ENCODE peak calls at places on chromosome 3, in six cellular contexts. One of them, this sample, is unnamed.

GRCh38 chr3:66239513-66240135 is 18.8 kb downstream of the SLC25A26 start:
- DNase-seq in activated CD8-positive, alpha-beta memory T cell treated with anti-CD3 and anti-CD28 coated beads, Interleukin-2, amount 50 U/mL, for 48 hours: no peak
- DNase-seq in glutamatergic neuron: no peak
- DNase-seq in stimulated activated CD4-positive, alpha-beta T cell treated with anti-CD3 and anti-CD28 coated beads, Interleukin-15, amount 100 ng/mL, for 1 hour: no peak
- DNase-seq in spleen: no peak
- DNase-seq in midbrain: no peak
- DNase-seq in this sample: no peak

GRCh38 chr3:133474251-133474801 is 74.5 kb downstream of the BFSP2 start:
- DNase-seq in glutamatergic neuron: no peak
- DNase-seq in stimulated activated CD4-positive, alpha-beta T cell treated with anti-CD3 and anti-CD28 coated beads, Interleukin-15, amount 100 ng/mL, for 1 hour: no peak
- DNase-seq in midbrain: peak
- DNase-seq in spleen: no peak
- DNase-seq in activated CD8-positive, alpha-beta memory T cell treated with anti-CD3 and anti-CD28 coated beads, Interleukin-2, amount 50 U/mL, for 48 hours: no peak
- DNase-seq in this sample: no peak

GRCh38 chr3:14134291-14134690 is 9.4 kb downstream of the TMEM43 start:
- DNase-seq in spleen: no peak
- DNase-seq in glutamatergic neuron: no peak
- DNase-seq in midbrain: no peak
- DNase-seq in stimulated activated CD4-positive, alpha-beta T cell treated with anti-CD3 and anti-CD28 coated beads, Interleukin-15, amount 100 ng/mL, for 1 hour: no peak
- DNase-seq in activated CD8-positive, alpha-beta memory T cell treated with anti-CD3 and anti-CD28 coated beads, Interleukin-2, amount 50 U/mL, for 48 hours: no peak
- DNase-seq in this sample: no peak

GRCh38 chr3:9074079-9074478 is 110.8 kb upstream of the RAD18 start:
- DNase-seq in activated CD8-positive, alpha-beta memory T cell treated with anti-CD3 and anti-CD28 coated beads, Interleukin-2, amount 50 U/mL, for 48 hours: no peak
- DNase-seq in spleen: no peak
- DNase-seq in glutamatergic neuron: no peak
- DNase-seq in stimulated activated CD4-positive, alpha-beta T cell treated with anti-CD3 and anti-CD28 coated beads, Interleukin-15, amount 100 ng/mL, for 1 hour: no peak
- DNase-seq in midbrain: no peak
- DNase-seq in this sample: no peak

GRCh38 chr3:248841-249520 is 52.4 kb downstream of the CHL1 start:
- DNase-seq in midbrain: no peak
- DNase-seq in stimulated activated CD4-positive, alpha-beta T cell treated with anti-CD3 and anti-CD28 coated beads, Interleukin-15, amount 100 ng/mL, for 1 hour: no peak
- DNase-seq in spleen: no peak
- DNase-seq in activated CD8-positive, alpha-beta memory T cell treated with anti-CD3 and anti-CD28 coated beads, Interleukin-2, amount 50 U/mL, for 48 hours: no peak
- DNase-seq in glutamatergic neuron: no peak
- DNase-seq in this sample: no peak

GRCh38 chr3:71754610-71755253 is 1.1 kb downstream of the GPR27 start:
- DNase-seq in stimulated activated CD4-positive, alpha-beta T cell treated with anti-CD3 and anti-CD28 coated beads, Interleukin-15, amount 100 ng/mL, for 1 hour: no peak
- DNase-seq in midbrain: no peak
- DNase-seq in activated CD8-positive, alpha-beta memory T cell treated with anti-CD3 and anti-CD28 coated beads, Interleukin-2, amount 50 U/mL, for 48 hours: no peak
- DNase-seq in spleen: peak
- DNase-seq in glutamatergic neuron: no peak
- DNase-seq in this sample: no peak

GRCh38 chr3:184788751-184789150 is 23.2 kb upstream of the VPS8 start:
- DNase-seq in midbrain: no peak
- DNase-seq in spleen: no peak
- DNase-seq in stimulated activated CD4-positive, alpha-beta T cell treated with anti-CD3 and anti-CD28 coated beads, Interleukin-15, amount 100 ng/mL, for 1 hour: no peak
- DNase-seq in glutamatergic neuron: no peak
- DNase-seq in activated CD8-positive, alpha-beta memory T cell treated with anti-CD3 and anti-CD28 coated beads, Interleukin-2, amount 50 U/mL, for 48 hours: no peak
- DNase-seq in this sample: no peak

GRCh38 chr3:131036986-131037385 is 10.3 kb downstream of the NEK11 start:
- DNase-seq in midbrain: no peak
- DNase-seq in glutamatergic neuron: no peak
- DNase-seq in spleen: no peak
- DNase-seq in stimulated activated CD4-positive, alpha-beta T cell treated with anti-CD3 and anti-CD28 coated beads, Interleukin-15, amount 100 ng/mL, for 1 hour: no peak
- DNase-seq in activated CD8-positive, alpha-beta memory T cell treated with anti-CD3 and anti-CD28 coated beads, Interleukin-2, amount 50 U/mL, for 48 hours: no peak
- DNase-seq in this sample: no peak

GRCh38 chr3:124351430-124352142 is 359.7 kb upstream of the ROPN1 start:
- DNase-seq in spleen: no peak
- DNase-seq in stimulated activated CD4-positive, alpha-beta T cell treated with anti-CD3 and anti-CD28 coated beads, Interleukin-15, amount 100 ng/mL, for 1 hour: no peak
- DNase-seq in activated CD8-positive, alpha-beta memory T cell treated with anti-CD3 and anti-CD28 coated beads, Interleukin-2, amount 50 U/mL, for 48 hours: no peak
- DNase-seq in glutamatergic neuron: peak
- DNase-seq in midbrain: peak
- DNase-seq in this sample: no peak

GRCh38 chr3:33442190-33442589 is 2.0 kb upstream of the UBP1 start:
- DNase-seq in glutamatergic neuron: no peak
- DNase-seq in midbrain: no peak
- DNase-seq in stimulated activated CD4-positive, alpha-beta T cell treated with anti-CD3 and anti-CD28 coated beads, Interleukin-15, amount 100 ng/mL, for 1 hour: no peak
- DNase-seq in activated CD8-positive, alpha-beta memory T cell treated with anti-CD3 and anti-CD28 coated beads, Interleukin-2, amount 50 U/mL, for 48 hours: no peak
- DNase-seq in spleen: no peak
- DNase-seq in this sample: no peak

GRCh38 chr3:131591394-131591990 is 88.7 kb upstream of the MRPL3 start:
- DNase-seq in glutamatergic neuron: no peak
- DNase-seq in stimulated activated CD4-positive, alpha-beta T cell treated with anti-CD3 and anti-CD28 coated beads, Interleukin-15, amount 100 ng/mL, for 1 hour: no peak
- DNase-seq in activated CD8-positive, alpha-beta memory T cell treated with anti-CD3 and anti-CD28 coated beads, Interleukin-2, amount 50 U/mL, for 48 hours: no peak
- DNase-seq in midbrain: no peak
- DNase-seq in spleen: no peak
- DNase-seq in this sample: no peak

GRCh38 chr3:49867871-49868321 is 1.8 kb downstream of the CAMKV start:
- DNase-seq in midbrain: no peak
- DNase-seq in spleen: no peak
- DNase-seq in activated CD8-positive, alpha-beta memory T cell treated with anti-CD3 and anti-CD28 coated beads, Interleukin-2, amount 50 U/mL, for 48 hours: no peak
- DNase-seq in glutamatergic neuron: peak
- DNase-seq in stimulated activated CD4-positive, alpha-beta T cell treated with anti-CD3 and anti-CD28 coated beads, Interleukin-15, amount 100 ng/mL, for 1 hour: no peak
- DNase-seq in this sample: no peak

GRCh38 chr3:95609411-95609810 is 1205.0 kb upstream of the EPHA6 start:
- DNase-seq in activated CD8-positive, alpha-beta memory T cell treated with anti-CD3 and anti-CD28 coated beads, Interleukin-2, amount 50 U/mL, for 48 hours: no peak
- DNase-seq in spleen: no peak
- DNase-seq in glutamatergic neuron: no peak
- DNase-seq in midbrain: no peak
- DNase-seq in stimulated activated CD4-positive, alpha-beta T cell treated with anti-CD3 and anti-CD28 coated beads, Interleukin-15, amount 100 ng/mL, for 1 hour: no peak
- DNase-seq in this sample: no peak

GRCh38 chr3:161371441-161372320 is at the start of gene SPTSSB:
- DNase-seq in stimulated activated CD4-positive, alpha-beta T cell treated with anti-CD3 and anti-CD28 coated beads, Interleukin-15, amount 100 ng/mL, for 1 hour: peak
- DNase-seq in spleen: peak
- DNase-seq in midbrain: peak
- DNase-seq in activated CD8-positive, alpha-beta memory T cell treated with anti-CD3 and anti-CD28 coated beads, Interleukin-2, amount 50 U/mL, for 48 hours: peak
- DNase-seq in glutamatergic neuron: peak
- DNase-seq in this sample: peak

GRCh38 chr3:10716964-10717363 is 99.1 kb upstream of the SLC6A11 start:
- DNase-seq in stimulated activated CD4-positive, alpha-beta T cell treated with anti-CD3 and anti-CD28 coated beads, Interleukin-15, amount 100 ng/mL, for 1 hour: no peak
- DNase-seq in glutamatergic neuron: no peak
- DNase-seq in activated CD8-positive, alpha-beta memory T cell treated with anti-CD3 and anti-CD28 coated beads, Interleukin-2, amount 50 U/mL, for 48 hours: peak
- DNase-seq in spleen: no peak
- DNase-seq in midbrain: no peak
- DNase-seq in this sample: no peak

GRCh38 chr3:135896613-135897012 is 68.9 kb upstream of the PPP2R3A start:
- DNase-seq in midbrain: no peak
- DNase-seq in stimulated activated CD4-positive, alpha-beta T cell treated with anti-CD3 and anti-CD28 coated beads, Interleukin-15, amount 100 ng/mL, for 1 hour: no peak
- DNase-seq in spleen: no peak
- DNase-seq in glutamatergic neuron: no peak
- DNase-seq in activated CD8-positive, alpha-beta memory T cell treated with anti-CD3 and anti-CD28 coated beads, Interleukin-2, amount 50 U/mL, for 48 hours: no peak
- DNase-seq in this sample: no peak

GRCh38 chr3:15255215-15255614 is 49.2 kb downstream of the CAPN7 start:
- DNase-seq in stimulated activated CD4-positive, alpha-beta T cell treated with anti-CD3 and anti-CD28 coated beads, Interleukin-15, amount 100 ng/mL, for 1 hour: no peak
- DNase-seq in spleen: no peak
- DNase-seq in activated CD8-positive, alpha-beta memory T cell treated with anti-CD3 and anti-CD28 coated beads, Interleukin-2, amount 50 U/mL, for 48 hours: no peak
- DNase-seq in midbrain: no peak
- DNase-seq in glutamatergic neuron: no peak
- DNase-seq in this sample: no peak

GRCh38 chr3:69085543-69086132 is 901 bp downstream of the ARL6IP5 start:
- DNase-seq in activated CD8-positive, alpha-beta memory T cell treated with anti-CD3 and anti-CD28 coated beads, Interleukin-2, amount 50 U/mL, for 48 hours: no peak
- DNase-seq in midbrain: peak
- DNase-seq in spleen: peak
- DNase-seq in glutamatergic neuron: peak
- DNase-seq in stimulated activated CD4-positive, alpha-beta T cell treated with anti-CD3 and anti-CD28 coated beads, Interleukin-15, amount 100 ng/mL, for 1 hour: no peak
- DNase-seq in this sample: peak

GRCh38 chr3:20772869-20773268 is 586.9 kb upstream of the SGO1 start:
- DNase-seq in spleen: no peak
- DNase-seq in glutamatergic neuron: no peak
- DNase-seq in activated CD8-positive, alpha-beta memory T cell treated with anti-CD3 and anti-CD28 coated beads, Interleukin-2, amount 50 U/mL, for 48 hours: no peak
- DNase-seq in midbrain: no peak
- DNase-seq in stimulated activated CD4-positive, alpha-beta T cell treated with anti-CD3 and anti-CD28 coated beads, Interleukin-15, amount 100 ng/mL, for 1 hour: no peak
- DNase-seq in this sample: no peak

GRCh38 chr3:156738251-156738650 is 63.9 kb downstream of the TIPARP start:
- DNase-seq in stimulated activated CD4-positive, alpha-beta T cell treated with anti-CD3 and anti-CD28 coated beads, Interleukin-15, amount 100 ng/mL, for 1 hour: no peak
- DNase-seq in activated CD8-positive, alpha-beta memory T cell treated with anti-CD3 and anti-CD28 coated beads, Interleukin-2, amount 50 U/mL, for 48 hours: no peak
- DNase-seq in midbrain: no peak
- DNase-seq in glutamatergic neuron: no peak
- DNase-seq in spleen: no peak
- DNase-seq in this sample: no peak

GRCh38 chr3:58952128-58952917 is 97.5 kb downstream of the CFAP20DC start:
- DNase-seq in midbrain: no peak
- DNase-seq in activated CD8-positive, alpha-beta memory T cell treated with anti-CD3 and anti-CD28 coated beads, Interleukin-2, amount 50 U/mL, for 48 hours: no peak
- DNase-seq in glutamatergic neuron: no peak
- DNase-seq in spleen: no peak
- DNase-seq in stimulated activated CD4-positive, alpha-beta T cell treated with anti-CD3 and anti-CD28 coated beads, Interleukin-15, amount 100 ng/mL, for 1 hour: no peak
- DNase-seq in this sample: no peak

GRCh38 chr3:111797035-111797717 is 61.9 kb upstream of the PHLDB2 start:
- DNase-seq in glutamatergic neuron: no peak
- DNase-seq in midbrain: no peak
- DNase-seq in activated CD8-positive, alpha-beta memory T cell treated with anti-CD3 and anti-CD28 coated beads, Interleukin-2, amount 50 U/mL, for 48 hours: no peak
- DNase-seq in stimulated activated CD4-positive, alpha-beta T cell treated with anti-CD3 and anti-CD28 coated beads, Interleukin-15, amount 100 ng/mL, for 1 hour: no peak
- DNase-seq in spleen: no peak
- DNase-seq in this sample: no peak

GRCh38 chr3:14374444-14374883 is 27.9 kb upstream of the SLC6A6 start:
- DNase-seq in midbrain: no peak
- DNase-seq in activated CD8-positive, alpha-beta memory T cell treated with anti-CD3 and anti-CD28 coated beads, Interleukin-2, amount 50 U/mL, for 48 hours: no peak
- DNase-seq in glutamatergic neuron: no peak
- DNase-seq in spleen: no peak
- DNase-seq in stimulated activated CD4-positive, alpha-beta T cell treated with anti-CD3 and anti-CD28 coated beads, Interleukin-15, amount 100 ng/mL, for 1 hour: no peak
- DNase-seq in this sample: no peak

GRCh38 chr3:122927726-122928125 is 99.8 kb downstream of the SEMA5B start:
- DNase-seq in midbrain: no peak
- DNase-seq in spleen: peak
- DNase-seq in stimulated activated CD4-positive, alpha-beta T cell treated with anti-CD3 and anti-CD28 coated beads, Interleukin-15, amount 100 ng/mL, for 1 hour: no peak
- DNase-seq in glutamatergic neuron: no peak
- DNase-seq in activated CD8-positive, alpha-beta memory T cell treated with anti-CD3 and anti-CD28 coated beads, Interleukin-2, amount 50 U/mL, for 48 hours: no peak
- DNase-seq in this sample: no peak

GRCh38 chr3:101781166-101781565 is 2.2 kb downstream of the NXPE3 start:
- DNase-seq in spleen: no peak
- DNase-seq in stimulated activated CD4-positive, alpha-beta T cell treated with anti-CD3 and anti-CD28 coated beads, Interleukin-15, amount 100 ng/mL, for 1 hour: no peak
- DNase-seq in midbrain: no peak
- DNase-seq in glutamatergic neuron: no peak
- DNase-seq in activated CD8-positive, alpha-beta memory T cell treated with anti-CD3 and anti-CD28 coated beads, Interleukin-2, amount 50 U/mL, for 48 hours: no peak
- DNase-seq in this sample: no peak

GRCh38 chr3:133136114-133137041 is 98.2 kb downstream of the TMEM108 start:
- DNase-seq in midbrain: no peak
- DNase-seq in spleen: no peak
- DNase-seq in activated CD8-positive, alpha-beta memory T cell treated with anti-CD3 and anti-CD28 coated beads, Interleukin-2, amount 50 U/mL, for 48 hours: no peak
- DNase-seq in glutamatergic neuron: no peak
- DNase-seq in stimulated activated CD4-positive, alpha-beta T cell treated with anti-CD3 and anti-CD28 coated beads, Interleukin-15, amount 100 ng/mL, for 1 hour: no peak
- DNase-seq in this sample: no peak

GRCh38 chr3:184636774-184637316 is 75.0 kb downstream of the MAGEF1 start:
- DNase-seq in glutamatergic neuron: no peak
- DNase-seq in stimulated activated CD4-positive, alpha-beta T cell treated with anti-CD3 and anti-CD28 coated beads, Interleukin-15, amount 100 ng/mL, for 1 hour: no peak
- DNase-seq in spleen: no peak
- DNase-seq in activated CD8-positive, alpha-beta memory T cell treated with anti-CD3 and anti-CD28 coated beads, Interleukin-2, amount 50 U/mL, for 48 hours: peak
- DNase-seq in midbrain: no peak
- DNase-seq in this sample: no peak

GRCh38 chr3:186551387-186551786 is 7.2 kb upstream of the CRYGS start:
- DNase-seq in glutamatergic neuron: no peak
- DNase-seq in spleen: no peak
- DNase-seq in stimulated activated CD4-positive, alpha-beta T cell treated with anti-CD3 and anti-CD28 coated beads, Interleukin-15, amount 100 ng/mL, for 1 hour: no peak
- DNase-seq in midbrain: no peak
- DNase-seq in activated CD8-positive, alpha-beta memory T cell treated with anti-CD3 and anti-CD28 coated beads, Interleukin-2, amount 50 U/mL, for 48 hours: no peak
- DNase-seq in this sample: no peak

GRCh38 chr3:52851348-52851747 is 16.5 kb upstream of the MUSTN1 start:
- DNase-seq in midbrain: no peak
- DNase-seq in stimulated activated CD4-positive, alpha-beta T cell treated with anti-CD3 and anti-CD28 coated beads, Interleukin-15, amount 100 ng/mL, for 1 hour: no peak
- DNase-seq in glutamatergic neuron: peak
- DNase-seq in spleen: peak
- DNase-seq in activated CD8-positive, alpha-beta memory T cell treated with anti-CD3 and anti-CD28 coated beads, Interleukin-2, amount 50 U/mL, for 48 hours: no peak
- DNase-seq in this sample: no peak

GRCh38 chr3:73070675-73071575 is 9.5 kb downstream of the EBLN2 start:
- DNase-seq in midbrain: no peak
- DNase-seq in glutamatergic neuron: no peak
- DNase-seq in stimulated activated CD4-positive, alpha-beta T cell treated with anti-CD3 and anti-CD28 coated beads, Interleukin-15, amount 100 ng/mL, for 1 hour: no peak
- DNase-seq in activated CD8-positive, alpha-beta memory T cell treated with anti-CD3 and anti-CD28 coated beads, Interleukin-2, amount 50 U/mL, for 48 hours: no peak
- DNase-seq in spleen: no peak
- DNase-seq in this sample: no peak

GRCh38 chr3:98735761-98736269 is 27.3 kb upstream of the ST3GAL6 start:
- DNase-seq in activated CD8-positive, alpha-beta memory T cell treated with anti-CD3 and anti-CD28 coated beads, Interleukin-2, amount 50 U/mL, for 48 hours: no peak
- DNase-seq in stimulated activated CD4-positive, alpha-beta T cell treated with anti-CD3 and anti-CD28 coated beads, Interleukin-15, amount 100 ng/mL, for 1 hour: no peak
- DNase-seq in spleen: no peak
- DNase-seq in glutamatergic neuron: no peak
- DNase-seq in midbrain: no peak
- DNase-seq in this sample: no peak

GRCh38 chr3:54349231-54349647 is 226.9 kb downstream of the CACNA2D3 start:
- DNase-seq in midbrain: no peak
- DNase-seq in activated CD8-positive, alpha-beta memory T cell treated with anti-CD3 and anti-CD28 coated beads, Interleukin-2, amount 50 U/mL, for 48 hours: no peak
- DNase-seq in glutamatergic neuron: no peak
- DNase-seq in stimulated activated CD4-positive, alpha-beta T cell treated with anti-CD3 and anti-CD28 coated beads, Interleukin-15, amount 100 ng/mL, for 1 hour: no peak
- DNase-seq in spleen: no peak
- DNase-seq in this sample: no peak

GRCh38 chr3:42683875-42684593 is 1.3 kb upstream of the KLHL40 start:
- DNase-seq in midbrain: peak
- DNase-seq in spleen: no peak
- DNase-seq in stimulated activated CD4-positive, alpha-beta T cell treated with anti-CD3 and anti-CD28 coated beads, Interleukin-15, amount 100 ng/mL, for 1 hour: no peak
- DNase-seq in activated CD8-positive, alpha-beta memory T cell treated with anti-CD3 and anti-CD28 coated beads, Interleukin-2, amount 50 U/mL, for 48 hours: peak
- DNase-seq in glutamatergic neuron: no peak
- DNase-seq in this sample: no peak

GRCh38 chr3:55118453-55118852 is 190.6 kb upstream of the LRTM1 start:
- DNase-seq in spleen: no peak
- DNase-seq in midbrain: no peak
- DNase-seq in activated CD8-positive, alpha-beta memory T cell treated with anti-CD3 and anti-CD28 coated beads, Interleukin-2, amount 50 U/mL, for 48 hours: no peak
- DNase-seq in glutamatergic neuron: no peak
- DNase-seq in stimulated activated CD4-positive, alpha-beta T cell treated with anti-CD3 and anti-CD28 coated beads, Interleukin-15, amount 100 ng/mL, for 1 hour: no peak
- DNase-seq in this sample: no peak

GRCh38 chr3:15682766-15683165 is 81.2 kb downstream of the BTD start:
- DNase-seq in glutamatergic neuron: no peak
- DNase-seq in stimulated activated CD4-positive, alpha-beta T cell treated with anti-CD3 and anti-CD28 coated beads, Interleukin-15, amount 100 ng/mL, for 1 hour: no peak
- DNase-seq in spleen: no peak
- DNase-seq in activated CD8-positive, alpha-beta memory T cell treated with anti-CD3 and anti-CD28 coated beads, Interleukin-2, amount 50 U/mL, for 48 hours: no peak
- DNase-seq in midbrain: no peak
- DNase-seq in this sample: no peak